ENCODE peak calls at places on chromosomes 12 and 14, in seven cellular contexts. N is tibial artery; R is activated effector memory CD4-positive, alpha-beta T cell treated with Interleukin-2 at 50 U/mL for 16 hours; S is stimulated activated effector memory CD8-positive, alpha-beta T cell treated with anti-CD3 and anti-CD28 coated beads, Interleukin-12 subunit alpha, Interleukin-12 subunit beta, amount 100 ng/mL, for 72 hours; Q is RWPE1; D is midbrain; U is neural crest cell. I is an unnamed sample.

GRCh38 chr12:3336606-3337311 is 154.2 kb upstream of the PRMT8 start:
- DNase-seq in Q (no peak), D (peak), R (no peak), U (peak), S (no peak), N (peak), I (no peak)

GRCh38 chr14:55221186-55221585 is 29.8 kb upstream of the DLGAP5 start:
- DNase-seq in Q (peak), S (no peak), U (no peak), N (no peak), R (no peak), D (no peak), I (no peak)

GRCh38 chr14:75374911-75375310 is 52.9 kb upstream of the JDP2 start:
- DNase-seq in S (no peak), Q (no peak), U (no peak), D (no peak), N (no peak), R (no peak), I (no peak)

GRCh38 chr14:72609205-72609916 is 284.5 kb downstream of the DPF3 start:
- DNase-seq in N (no peak), Q (no peak), R (no peak), U (no peak), S (no peak), D (no peak), I (no peak)

GRCh38 chr12:46554461-46554860 is 181.9 kb upstream of the SLC38A2 start:
- DNase-seq in Q (no peak), R (no peak), D (no peak), S (no peak), U (no peak), N (no peak), I (no peak)

GRCh38 chr12:93468008-93468371 is 676 bp downstream of the MRPL42 start:
- DNase-seq in D (no peak), Q (no peak), U (peak), N (no peak), S (no peak), R (no peak), I (no peak)

GRCh38 chr14:101774006-101774755 is 12.7 kb downstream of the PPP2R5C start:
- DNase-seq in Q (no peak), D (peak), S (no peak), U (no peak), N (no peak), R (no peak), I (no peak)

GRCh38 chr12:44246481-44247105 is 410.7 kb downstream of the TMEM117 start:
- DNase-seq in D (no peak), Q (no peak), R (no peak), S (no peak), N (no peak), U (no peak), I (no peak)

GRCh38 chr12:117363953-117364486 is 2.6 kb upstream of the NOS1 start:
- DNase-seq in Q (no peak), R (no peak), U (no peak), D (no peak), N (no peak), S (no peak), I (no peak)

GRCh38 chr12:47189753-47190152 is 110.0 kb upstream of the AMIGO2 start:
- DNase-seq in R (no peak), U (no peak), Q (no peak), D (no peak), N (no peak), S (no peak), I (no peak)

GRCh38 chr12:51897181-51897580 is 9.3 kb downstream of the ANKRD33 start:
- DNase-seq in Q (no peak), R (no peak), U (no peak), N (peak), S (no peak), D (no peak), I (no peak)

GRCh38 chr12:92538970-92539749 is 163.6 kb upstream of the PLEKHG7 start:
- DNase-seq in N (no peak), S (no peak), D (no peak), U (no peak), R (no peak), Q (peak), I (no peak)

GRCh38 chr12:116958402-116959197 is 47.9 kb downstream of the FBXW8 start:
- DNase-seq in N (no peak), U (no peak), Q (no peak), R (no peak), S (no peak), D (no peak), I (no peak)

GRCh38 chr12:80892597-80893445 is 44.9 kb downstream of the LIN7A start:
- DNase-seq in U (no peak), R (no peak), S (no peak), D (no peak), Q (no peak), N (no peak), I (no peak)

GRCh38 chr14:31855262-31855661 is 221.8 kb upstream of the ARHGAP5 start:
- DNase-seq in N (no peak), U (no peak), S (no peak), Q (no peak), R (no peak), D (no peak), I (no peak)

GRCh38 chr12:29552324-29552927 is 54.9 kb upstream of the OVCH1 start:
- DNase-seq in D (peak), S (peak), N (peak), U (peak), Q (peak), R (peak), I (no peak)

GRCh38 chr14:24674204-24674970 is 40.4 kb upstream of the GZMB start:
- DNase-seq in D (no peak), Q (no peak), S (peak), U (no peak), R (no peak), N (no peak), I (no peak)

GRCh38 chr12:68100241-68100640 is 59.3 kb downstream of the IFNG start:
- DNase-seq in U (no peak), R (no peak), D (no peak), S (no peak), N (no peak), Q (peak), I (no peak)

GRCh38 chr14:25231006-25231405 is 181.1 kb upstream of the STXBP6 start:
- DNase-seq in Q (no peak), N (no peak), S (no peak), U (no peak), R (no peak), D (peak), I (no peak)

GRCh38 chr12:953776-954175 is 4.3 kb upstream of the RAD52 start:
- DNase-seq in R (no peak), D (no peak), N (no peak), S (no peak), Q (peak), U (no peak), I (no peak)

GRCh38 chr12:83826112-83826511 is 1086.5 kb downstream of the SLC6A15 start:
- DNase-seq in D (peak), R (no peak), U (peak), Q (peak), S (no peak), N (no peak), I (no peak)

GRCh38 chr12:18805516-18806248 is 67.8 kb downstream of the CAPZA3 start:
- DNase-seq in R (no peak), U (no peak), Q (no peak), D (no peak), N (no peak), S (no peak), I (no peak)

GRCh38 chr12:109489016-109489954 is 11.9 kb downstream of the UBE3B start:
- DNase-seq in N (no peak), R (no peak), U (no peak), Q (no peak), S (no peak), D (no peak), I (no peak)

GRCh38 chr14:64998455-64998931 is 11.8 kb downstream of the FNTB start:
- DNase-seq in S (no peak), Q (peak), R (no peak), N (no peak), D (no peak), U (no peak), I (no peak)

GRCh38 chr12:132557969-132558856 is 52.2 kb downstream of the LRCOL1 start:
- DNase-seq in S (no peak), D (no peak), N (no peak), U (no peak), Q (no peak), R (no peak), I (no peak)

I was measured in 8988T.